ENCODE peak calls at places on chromosomes 5 and 9, in five cellular contexts. One of them, this sample, is unnamed.

GRCh38 chr9:129143461-129143927 is 32.3 kb downstream of the PTPA start:
- DNase-seq in frontal cortex: no peak
- DNase-seq in ovary: peak
- DNase-seq in tibial artery: peak
- DNase-seq in HuH-7.5: no peak
- DNase-seq in this sample: peak

GRCh38 chr9:2210201-2210600 is 195.1 kb downstream of the SMARCA2 start:
- DNase-seq in frontal cortex: no peak
- DNase-seq in ovary: no peak
- DNase-seq in HuH-7.5: no peak
- DNase-seq in tibial artery: no peak
- DNase-seq in this sample: no peak

GRCh38 chr9:98900244-98900643 is 43.5 kb upstream of the COL15A1 start:
- DNase-seq in tibial artery: no peak
- DNase-seq in frontal cortex: no peak
- DNase-seq in ovary: no peak
- DNase-seq in HuH-7.5: no peak
- DNase-seq in this sample: no peak

GRCh38 chr5:66849803-66850202 is 253.6 kb downstream of the MAST4 start:
- DNase-seq in frontal cortex: no peak
- DNase-seq in tibial artery: no peak
- DNase-seq in HuH-7.5: no peak
- DNase-seq in ovary: no peak
- DNase-seq in this sample: no peak

GRCh38 chr5:132497488-132497997 is 7.0 kb upstream of the IRF1 start:
- DNase-seq in HuH-7.5: peak
- DNase-seq in frontal cortex: peak
- DNase-seq in ovary: peak
- DNase-seq in tibial artery: peak
- DNase-seq in this sample: peak

GRCh38 chr9:127053908-127054307 is 68.5 kb downstream of the ANGPTL2 start:
- DNase-seq in ovary: no peak
- DNase-seq in tibial artery: peak
- DNase-seq in HuH-7.5: no peak
- DNase-seq in frontal cortex: no peak
- DNase-seq in this sample: no peak

GRCh38 chr9:13388157-13388556 is 108.7 kb upstream of the MPDZ start:
- DNase-seq in HuH-7.5: no peak
- DNase-seq in frontal cortex: no peak
- DNase-seq in tibial artery: peak
- DNase-seq in ovary: no peak
- DNase-seq in this sample: no peak

GRCh38 chr9:19149230-19149629 is 21.9 kb upstream of the PLIN2 start:
- DNase-seq in tibial artery: no peak
- DNase-seq in ovary: no peak
- DNase-seq in HuH-7.5: no peak
- DNase-seq in frontal cortex: no peak
- DNase-seq in this sample: no peak

GRCh38 chr9:74824654-74825053 is 63.1 kb downstream of the TRPM6 start:
- DNase-seq in tibial artery: peak
- DNase-seq in frontal cortex: peak
- DNase-seq in HuH-7.5: no peak
- DNase-seq in ovary: no peak
- DNase-seq in this sample: no peak

GRCh38 chr9:125428515-125429467 is 167.2 kb downstream of the GAPVD1 start:
- DNase-seq in frontal cortex: no peak
- DNase-seq in tibial artery: no peak
- DNase-seq in HuH-7.5: no peak
- DNase-seq in ovary: no peak
- DNase-seq in this sample: no peak

GRCh38 chr9:79604149-79604548 is 32.4 kb downstream of the TLE4 start:
- DNase-seq in ovary: no peak
- DNase-seq in HuH-7.5: no peak
- DNase-seq in frontal cortex: no peak
- DNase-seq in tibial artery: no peak
- DNase-seq in this sample: no peak

GRCh38 chr5:179373101-179373934 is 28.1 kb upstream of the ADAMTS2 start:
- DNase-seq in tibial artery: peak
- DNase-seq in ovary: no peak
- DNase-seq in HuH-7.5: no peak
- DNase-seq in frontal cortex: peak
- DNase-seq in this sample: no peak

GRCh38 chr5:116574682-116575634 is at the start of gene SEMA6A:
- DNase-seq in tibial artery: peak
- DNase-seq in HuH-7.5: peak
- DNase-seq in ovary: peak
- DNase-seq in frontal cortex: peak
- DNase-seq in this sample: peak

GRCh38 chr5:149317281-149318048 is 27.8 kb upstream of the GRPEL2 start:
- DNase-seq in frontal cortex: peak
- DNase-seq in HuH-7.5: peak
- DNase-seq in ovary: peak
- DNase-seq in tibial artery: no peak
- DNase-seq in this sample: no peak

GRCh38 chr5:16137177-16137576 is 42.4 kb downstream of the MARCHF11 start:
- DNase-seq in tibial artery: no peak
- DNase-seq in ovary: no peak
- DNase-seq in frontal cortex: no peak
- DNase-seq in HuH-7.5: no peak
- DNase-seq in this sample: no peak

GRCh38 chr9:114271556-114272510 is 51.1 kb upstream of the ORM1 start:
- DNase-seq in frontal cortex: peak
- DNase-seq in HuH-7.5: peak
- DNase-seq in ovary: peak
- DNase-seq in tibial artery: peak
- DNase-seq in this sample: peak

GRCh38 chr5:78518365-78519197 is 130.0 kb downstream of the LHFPL2 start:
- DNase-seq in tibial artery: peak
- DNase-seq in HuH-7.5: peak
- DNase-seq in frontal cortex: no peak
- DNase-seq in ovary: no peak
- DNase-seq in this sample: peak